ENCODE peak calls at places on chromosome 5, in six cellular contexts. V is OCI-LY7, A is prostate gland, N is right atrium auricular region, B is substantia nigra, O is ovary. M is an unnamed sample.

GRCh38 chr5:124468671-124469411 is 277.6 kb downstream of the ZNF608 start:
- DNase-seq in V (no peak), A (no peak), N (no peak), B (no peak), O (no peak), M (no peak)

GRCh38 chr5:36438765-36439501 is 137.2 kb upstream of the RANBP3L start:
- DNase-seq in V (no peak), A (no peak), N (no peak), B (no peak), O (no peak), M (peak; percentile 31)

GRCh38 chr5:73382412-73382795 is 66.2 kb downstream of the FOXD1 start:
- DNase-seq in V (no peak), A (no peak), N (no peak), B (no peak), O (no peak), M (no peak)

GRCh38 chr5:107889387-107889786 is 218.7 kb upstream of the EFNA5 start:
- DNase-seq in V (no peak), A (no peak), N (no peak), B (no peak), O (no peak), M (no peak)

GRCh38 chr5:5139358-5140050 is 626 bp upstream of the ADAMTS16 start:
- DNase-seq in V (no peak), A (no peak), N (no peak), B (no peak), O (no peak), M (no peak)

GRCh38 chr5:6943749-6944148 is 230.5 kb downstream of the TENT4A start:
- DNase-seq in V (no peak), A (no peak), N (no peak), B (no peak), O (no peak), M (no peak)

GRCh38 chr5:54756796-54757402 is 228.5 kb downstream of the ESM1 start:
- DNase-seq in V (no peak), A (no peak), N (no peak), B (no peak), O (no peak), M (no peak)

GRCh38 chr5:159581502-159582249 is 251.4 kb upstream of the IL12B start:
- DNase-seq in V (no peak), A (peak; percentile 24), N (no peak), B (no peak), O (no peak), M (no peak)

GRCh38 chr5:159819671-159820411 is 96.4 kb upstream of the ADRA1B start:
- DNase-seq in V (no peak), A (no peak), N (peak; percentile 93), B (no peak), O (no peak), M (no peak)

GRCh38 chr5:167699434-167699833 is 592.0 kb upstream of the WWC1 start:
- DNase-seq in V (no peak), A (peak; percentile 10), N (no peak), B (no peak), O (no peak), M (no peak)

GRCh38 chr5:84383816-84384603 is 670 bp downstream of the EDIL3 start:
- DNase-seq in V (no peak), A (no peak), N (no peak), B (peak; percentile 65), O (peak; percentile 19), M (peak; percentile 51)

GRCh38 chr5:153718713-153719112 is 228.2 kb downstream of the GRIA1 start:
- DNase-seq in V (no peak), A (no peak), N (no peak), B (no peak), O (no peak), M (no peak)

GRCh38 chr5:59496524-59497134 is 396.9 kb downstream of the PDE4D start:
- DNase-seq in V (peak; percentile 41), A (no peak), N (no peak), B (no peak), O (no peak), M (no peak)

GRCh38 chr5:177442066-177442836 is 4.4 kb upstream of the PRR7 start:
- DNase-seq in V (no peak), A (no peak), N (no peak), B (no peak), O (no peak), M (no peak)

GRCh38 chr5:154274828-154275185 is 84.3 kb downstream of the GALNT10 start:
- DNase-seq in V (no peak), A (no peak), N (no peak), B (no peak), O (no peak), M (no peak)

GRCh38 chr5:83475540-83476469 is 4.3 kb downstream of the VCAN start:
- DNase-seq in V (no peak), A (no peak), N (no peak), B (no peak), O (no peak), M (no peak)

GRCh38 chr5:134289509-134290113 is 63.7 kb upstream of the PPP2CA start:
- DNase-seq in V (peak; percentile 67), A (peak; percentile 55), N (peak; percentile 63), B (no peak), O (peak; percentile 41), M (no peak)

GRCh38 chr5:132103380-132103951 is 29.9 kb downstream of the CSF2 start:
- DNase-seq in V (peak; percentile 89), A (no peak), N (peak; percentile 89), B (no peak), O (peak; percentile 33), M (no peak)

GRCh38 chr5:152883061-152883460 is 478.0 kb upstream of the NMUR2 start:
- DNase-seq in V (no peak), A (no peak), N (no peak), B (no peak), O (no peak), M (no peak)

GRCh38 chr5:16937023-16937379 is 913 bp upstream of the MYO10 start:
- DNase-seq in V (no peak), A (peak; percentile 73), N (no peak), B (no peak), O (no peak), M (no peak)

GRCh38 chr5:9239071-9239470 is 306.8 kb downstream of the SEMA5A start:
- DNase-seq in V (no peak), A (no peak), N (no peak), B (no peak), O (no peak), M (no peak)

GRCh38 chr5:138468966-138469539 is 3.8 kb downstream of the EGR1 start:
- DNase-seq in V (no peak), A (no peak), N (no peak), B (no peak), O (no peak), M (no peak)

GRCh38 chr5:51414516-51414915 is 31.3 kb downstream of the ISL1 start:
- DNase-seq in V (no peak), A (no peak), N (no peak), B (no peak), O (no peak), M (no peak)

GRCh38 chr5:92849798-92850197 is 731.2 kb downstream of the NR2F1-AS1 start:
- DNase-seq in V (no peak), A (no peak), N (no peak), B (no peak), O (no peak), M (no peak)

DNA sequence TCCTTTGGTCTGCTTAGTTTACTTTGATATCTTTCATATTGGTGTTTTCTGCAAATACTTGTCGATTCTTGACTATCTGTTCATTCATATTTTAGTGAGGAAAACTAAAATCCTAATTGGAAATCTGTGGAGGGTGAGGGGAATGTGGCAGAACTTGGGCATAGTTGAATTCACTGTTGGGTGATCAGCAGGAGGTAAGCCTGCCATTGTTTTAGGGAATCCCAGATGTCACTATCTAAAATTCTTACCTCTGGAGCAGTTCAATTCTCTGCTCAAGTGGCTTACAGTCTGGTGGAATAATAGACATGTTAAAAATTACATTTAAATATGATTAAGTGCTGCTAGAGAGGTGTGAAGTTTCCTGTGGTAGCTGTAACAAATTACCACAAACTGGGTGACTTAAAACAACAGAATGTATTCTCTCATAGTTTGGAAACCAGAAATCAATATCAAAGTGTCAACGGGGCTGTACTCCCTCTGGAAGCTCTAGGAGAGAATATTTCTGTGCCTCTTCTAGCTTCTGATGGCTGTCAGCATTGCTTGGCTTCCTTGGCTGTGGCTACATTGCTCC is 90.3 kb upstream of the GCNT4 start:
- DNase-seq in V (no peak), A (no peak), N (no peak), B (no peak), O (no peak), M (no peak)
- H3K27ac ChIP-seq in V (no peak overlapping the region), A (no peak overlapping the region), N (no peak overlapping the region), B (no peak overlapping the region), O (no peak overlapping the region), M (no peak overlapping the region)

GRCh38 chr5:67621040-67621397 is 424.4 kb upstream of the CD180 start:
- DNase-seq in V (no peak), A (no peak), N (no peak), B (no peak), O (no peak), M (no peak)
- H3K27ac ChIP-seq in V (no peak overlapping the region), A (no peak overlapping the region), N (no peak overlapping the region), B (no peak overlapping the region), O (no peak overlapping the region), M (no peak overlapping the region)

DNA sequence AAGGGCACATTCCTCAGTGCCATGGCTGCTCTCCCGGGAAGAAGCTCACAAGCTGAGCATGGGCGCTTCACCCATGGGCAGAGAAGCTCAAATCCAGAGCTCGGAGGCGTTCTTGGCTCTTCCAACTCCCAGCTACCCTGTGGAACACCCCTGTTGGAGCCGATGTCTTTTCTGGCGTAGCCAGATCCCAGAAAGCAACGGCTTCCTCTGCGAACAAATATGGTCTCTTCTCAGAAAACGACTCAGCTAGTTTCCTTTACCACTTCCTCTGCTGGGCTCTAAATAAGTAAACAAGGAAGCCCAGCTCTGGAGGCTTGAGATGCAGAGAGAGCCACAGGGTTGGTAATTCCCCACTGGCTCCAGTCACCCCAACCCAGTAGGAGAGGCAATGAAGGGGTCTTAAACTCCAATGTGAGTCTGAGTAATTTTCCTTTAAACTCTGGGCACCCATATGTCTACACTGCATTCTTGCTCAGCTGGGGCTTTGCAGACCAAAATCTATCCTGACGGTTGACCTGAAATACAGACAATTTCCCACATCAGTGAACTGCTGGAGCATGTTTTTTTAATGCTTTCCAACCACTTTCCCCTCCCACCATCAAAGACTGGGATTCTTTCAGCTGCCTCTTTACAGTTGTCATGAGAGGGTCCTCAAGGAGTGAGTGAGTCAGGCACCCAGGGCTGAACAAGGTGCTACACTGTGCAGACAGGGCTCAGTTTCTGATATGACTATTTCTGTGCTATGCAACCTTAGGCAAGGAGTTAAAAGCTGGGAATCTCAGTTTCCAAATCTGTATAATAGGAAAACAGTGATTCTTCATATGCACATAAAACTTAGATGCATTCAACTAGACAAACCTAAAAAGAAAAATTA is at the start of gene LCP2:
- DNase-seq in V (peak; percentile 18), A (no peak), N (no peak), B (no peak), O (no peak), M (no peak)
- H3K27ac ChIP-seq in V (no peak within 1 kb of the TSS), A (no peak within 1 kb of the TSS), N (peak within 1 kb of the TSS; percentile 81), B (peak within 1 kb of the TSS; percentile 69), O (no peak within 1 kb of the TSS), M (no peak within 1 kb of the TSS)

DNA sequence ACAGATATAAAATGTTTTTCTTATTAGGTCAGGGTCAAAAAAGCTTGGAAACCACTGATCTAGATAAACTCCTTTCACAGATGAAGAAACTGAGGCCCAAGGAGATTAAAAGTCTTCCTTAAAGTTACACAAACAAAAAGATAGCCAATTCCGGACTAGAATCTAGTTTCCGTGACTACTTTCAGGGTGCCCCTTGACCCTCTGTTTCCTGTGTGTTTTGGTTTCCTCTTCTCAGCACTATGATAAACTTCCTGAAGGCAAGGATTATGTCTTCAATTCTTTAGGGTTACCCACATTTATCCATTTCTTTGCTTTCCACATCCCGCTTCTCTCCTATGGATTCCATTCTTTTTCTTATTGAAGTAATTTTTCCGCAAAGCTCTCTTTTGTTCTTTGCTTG is 83.1 kb downstream of the ADAMTS12 start:
- DNase-seq in V (no peak), A (no peak), N (no peak), B (no peak), O (no peak), M (no peak)
- H3K27ac ChIP-seq in V (no peak overlapping the region), A (no peak overlapping the region), N (no peak overlapping the region), B (no peak overlapping the region), O (no peak overlapping the region), M (no peak overlapping the region)